ENCODE peak calls at places on chromosome 9, in seven cellular contexts. One of them, this sample, is unnamed.

GRCh38 chr9:130446111-130446861 is 1.5 kb downstream of the ASS1 start:
- DNase-seq in AG08395: peak
- DNase-seq in ACHN: peak
- DNase-seq in NCI-H2081 treated with DMSO at 0.1 percent for 48 hours: no peak
- DNase-seq in activated CD4-positive, CD25-positive, alpha-beta regulatory T cell: no peak
- DNase-seq in effector memory CD4-positive, alpha-beta T cell: no peak
- DNase-seq in amniotic stem cell: peak
- DNase-seq in this sample: no peak

GRCh38 chr9:133433351-133433843 is 11.2 kb downstream of the ADAMTS13 start:
- DNase-seq in AG08395: no peak
- DNase-seq in NCI-H2081 treated with DMSO at 0.1 percent for 48 hours: no peak
- DNase-seq in activated CD4-positive, CD25-positive, alpha-beta regulatory T cell: no peak
- DNase-seq in ACHN: no peak
- DNase-seq in effector memory CD4-positive, alpha-beta T cell: no peak
- DNase-seq in amniotic stem cell: no peak
- DNase-seq in this sample: no peak

GRCh38 chr9:86287013-86287412 is 4.7 kb upstream of the ISCA1 start:
- DNase-seq in effector memory CD4-positive, alpha-beta T cell: no peak
- DNase-seq in ACHN: peak
- DNase-seq in NCI-H2081 treated with DMSO at 0.1 percent for 48 hours: no peak
- DNase-seq in AG08395: no peak
- DNase-seq in activated CD4-positive, CD25-positive, alpha-beta regulatory T cell: no peak
- DNase-seq in amniotic stem cell: no peak
- DNase-seq in this sample: no peak

GRCh38 chr9:20788526-20789421 is 104.7 kb downstream of the FOCAD start:
- DNase-seq in NCI-H2081 treated with DMSO at 0.1 percent for 48 hours: no peak
- DNase-seq in ACHN: no peak
- DNase-seq in activated CD4-positive, CD25-positive, alpha-beta regulatory T cell: no peak
- DNase-seq in effector memory CD4-positive, alpha-beta T cell: no peak
- DNase-seq in amniotic stem cell: no peak
- DNase-seq in AG08395: no peak
- DNase-seq in this sample: no peak

GRCh38 chr9:106039151-106039935 is 345.0 kb downstream of the TMEM38B start:
- DNase-seq in NCI-H2081 treated with DMSO at 0.1 percent for 48 hours: no peak
- DNase-seq in AG08395: no peak
- DNase-seq in amniotic stem cell: no peak
- DNase-seq in ACHN: no peak
- DNase-seq in activated CD4-positive, CD25-positive, alpha-beta regulatory T cell: no peak
- DNase-seq in effector memory CD4-positive, alpha-beta T cell: no peak
- DNase-seq in this sample: no peak

GRCh38 chr9:40926404-40927259 is 201.8 kb downstream of the FOXD4L6 start:
- DNase-seq in AG08395: no peak
- DNase-seq in effector memory CD4-positive, alpha-beta T cell: no peak
- DNase-seq in activated CD4-positive, CD25-positive, alpha-beta regulatory T cell: no peak
- DNase-seq in NCI-H2081 treated with DMSO at 0.1 percent for 48 hours: no peak
- DNase-seq in ACHN: no peak
- DNase-seq in amniotic stem cell: no peak
- DNase-seq in this sample: no peak

GRCh38 chr9:97514531-97514930 is 13.1 kb downstream of the TMOD1 start:
- DNase-seq in amniotic stem cell: no peak
- DNase-seq in AG08395: no peak
- DNase-seq in effector memory CD4-positive, alpha-beta T cell: no peak
- DNase-seq in ACHN: no peak
- DNase-seq in NCI-H2081 treated with DMSO at 0.1 percent for 48 hours: no peak
- DNase-seq in activated CD4-positive, CD25-positive, alpha-beta regulatory T cell: no peak
- DNase-seq in this sample: no peak

GRCh38 chr9:17349816-17350215 is 215.0 kb downstream of the CNTLN start:
- DNase-seq in ACHN: peak
- DNase-seq in activated CD4-positive, CD25-positive, alpha-beta regulatory T cell: no peak
- DNase-seq in amniotic stem cell: no peak
- DNase-seq in NCI-H2081 treated with DMSO at 0.1 percent for 48 hours: no peak
- DNase-seq in AG08395: peak
- DNase-seq in effector memory CD4-positive, alpha-beta T cell: no peak
- DNase-seq in this sample: peak

GRCh38 chr9:73872693-73873092 is 624.4 kb upstream of the RORB start:
- DNase-seq in activated CD4-positive, CD25-positive, alpha-beta regulatory T cell: no peak
- DNase-seq in effector memory CD4-positive, alpha-beta T cell: no peak
- DNase-seq in AG08395: no peak
- DNase-seq in ACHN: no peak
- DNase-seq in amniotic stem cell: no peak
- DNase-seq in NCI-H2081 treated with DMSO at 0.1 percent for 48 hours: no peak
- DNase-seq in this sample: no peak

GRCh38 chr9:121772600-121773285 is 121.3 kb downstream of the DAB2IP start:
- DNase-seq in ACHN: no peak
- DNase-seq in effector memory CD4-positive, alpha-beta T cell: no peak
- DNase-seq in AG08395: no peak
- DNase-seq in amniotic stem cell: no peak
- DNase-seq in NCI-H2081 treated with DMSO at 0.1 percent for 48 hours: no peak
- DNase-seq in activated CD4-positive, CD25-positive, alpha-beta regulatory T cell: no peak
- DNase-seq in this sample: no peak

GRCh38 chr9:124941689-124942561 is 1.0 kb upstream of the GOLGA1 start:
- DNase-seq in NCI-H2081 treated with DMSO at 0.1 percent for 48 hours: no peak
- DNase-seq in AG08395: no peak
- DNase-seq in effector memory CD4-positive, alpha-beta T cell: peak
- DNase-seq in amniotic stem cell: no peak
- DNase-seq in activated CD4-positive, CD25-positive, alpha-beta regulatory T cell: peak
- DNase-seq in ACHN: peak
- DNase-seq in this sample: no peak

GRCh38 chr9:78032599-78033457 is 1.2 kb upstream of the GNAQ start:
- DNase-seq in activated CD4-positive, CD25-positive, alpha-beta regulatory T cell: no peak
- DNase-seq in amniotic stem cell: no peak
- DNase-seq in AG08395: no peak
- DNase-seq in effector memory CD4-positive, alpha-beta T cell: no peak
- DNase-seq in NCI-H2081 treated with DMSO at 0.1 percent for 48 hours: no peak
- DNase-seq in ACHN: no peak
- DNase-seq in this sample: no peak

GRCh38 chr9:4592886-4593285 is 69.2 kb upstream of the PLPP6 start:
- DNase-seq in AG08395: no peak
- DNase-seq in NCI-H2081 treated with DMSO at 0.1 percent for 48 hours: no peak
- DNase-seq in activated CD4-positive, CD25-positive, alpha-beta regulatory T cell: no peak
- DNase-seq in ACHN: no peak
- DNase-seq in amniotic stem cell: no peak
- DNase-seq in effector memory CD4-positive, alpha-beta T cell: no peak
- DNase-seq in this sample: no peak

GRCh38 chr9:126158591-126159519 is 167.8 kb upstream of the MVB12B start:
- DNase-seq in effector memory CD4-positive, alpha-beta T cell: no peak
- DNase-seq in AG08395: no peak
- DNase-seq in activated CD4-positive, CD25-positive, alpha-beta regulatory T cell: no peak
- DNase-seq in amniotic stem cell: no peak
- DNase-seq in NCI-H2081 treated with DMSO at 0.1 percent for 48 hours: no peak
- DNase-seq in ACHN: no peak
- DNase-seq in this sample: no peak

GRCh38 chr9:101738566-101739183 is at the start of gene GRIN3A:
- DNase-seq in AG08395: peak
- DNase-seq in ACHN: peak
- DNase-seq in activated CD4-positive, CD25-positive, alpha-beta regulatory T cell: no peak
- DNase-seq in NCI-H2081 treated with DMSO at 0.1 percent for 48 hours: no peak
- DNase-seq in effector memory CD4-positive, alpha-beta T cell: no peak
- DNase-seq in amniotic stem cell: no peak
- DNase-seq in this sample: no peak

GRCh38 chr9:10268500-10269485 is 344.0 kb downstream of the PTPRD start:
- DNase-seq in effector memory CD4-positive, alpha-beta T cell: no peak
- DNase-seq in ACHN: peak
- DNase-seq in activated CD4-positive, CD25-positive, alpha-beta regulatory T cell: no peak
- DNase-seq in AG08395: no peak
- DNase-seq in NCI-H2081 treated with DMSO at 0.1 percent for 48 hours: peak
- DNase-seq in amniotic stem cell: no peak
- DNase-seq in this sample: no peak

GRCh38 chr9:132670359-132670815 is at the start of gene GTF3C4:
- DNase-seq in amniotic stem cell: peak
- DNase-seq in ACHN: peak
- DNase-seq in activated CD4-positive, CD25-positive, alpha-beta regulatory T cell: peak
- DNase-seq in AG08395: peak
- DNase-seq in NCI-H2081 treated with DMSO at 0.1 percent for 48 hours: no peak
- DNase-seq in effector memory CD4-positive, alpha-beta T cell: peak
- DNase-seq in this sample: no peak

GRCh38 chr9:104907278-104907951 is 20.5 kb downstream of the ABCA1 start:
- DNase-seq in amniotic stem cell: no peak
- DNase-seq in activated CD4-positive, CD25-positive, alpha-beta regulatory T cell: no peak
- DNase-seq in AG08395: peak
- DNase-seq in ACHN: peak
- DNase-seq in effector memory CD4-positive, alpha-beta T cell: no peak
- DNase-seq in NCI-H2081 treated with DMSO at 0.1 percent for 48 hours: no peak
- DNase-seq in this sample: peak

GRCh38 chr9:7174884-7175283 is 417.1 kb downstream of the KDM4C start:
- DNase-seq in ACHN: peak
- DNase-seq in amniotic stem cell: no peak
- DNase-seq in effector memory CD4-positive, alpha-beta T cell: no peak
- DNase-seq in NCI-H2081 treated with DMSO at 0.1 percent for 48 hours: no peak
- DNase-seq in activated CD4-positive, CD25-positive, alpha-beta regulatory T cell: no peak
- DNase-seq in AG08395: no peak
- DNase-seq in this sample: no peak

GRCh38 chr9:75185585-75186170 is 97.4 kb downstream of the OSTF1 start:
- DNase-seq in activated CD4-positive, CD25-positive, alpha-beta regulatory T cell: no peak
- DNase-seq in effector memory CD4-positive, alpha-beta T cell: no peak
- DNase-seq in ACHN: peak
- DNase-seq in amniotic stem cell: no peak
- DNase-seq in NCI-H2081 treated with DMSO at 0.1 percent for 48 hours: no peak
- DNase-seq in AG08395: peak
- DNase-seq in this sample: no peak

GRCh38 chr9:6270896-6271295 is 55.3 kb downstream of the IL33 start:
- DNase-seq in amniotic stem cell: no peak
- DNase-seq in NCI-H2081 treated with DMSO at 0.1 percent for 48 hours: no peak
- DNase-seq in activated CD4-positive, CD25-positive, alpha-beta regulatory T cell: no peak
- DNase-seq in ACHN: no peak
- DNase-seq in AG08395: no peak
- DNase-seq in effector memory CD4-positive, alpha-beta T cell: no peak
- DNase-seq in this sample: no peak

GRCh38 chr9:135476981-135477380 is 2.6 kb upstream of the PPP1R26 start:
- DNase-seq in NCI-H2081 treated with DMSO at 0.1 percent for 48 hours: no peak
- DNase-seq in AG08395: peak
- DNase-seq in effector memory CD4-positive, alpha-beta T cell: no peak
- DNase-seq in amniotic stem cell: no peak
- DNase-seq in ACHN: peak
- DNase-seq in activated CD4-positive, CD25-positive, alpha-beta regulatory T cell: no peak
- DNase-seq in this sample: no peak

GRCh38 chr9:101650096-101650495 is 55.3 kb upstream of the PPP3R2 start:
- DNase-seq in amniotic stem cell: no peak
- DNase-seq in ACHN: no peak
- DNase-seq in AG08395: no peak
- DNase-seq in NCI-H2081 treated with DMSO at 0.1 percent for 48 hours: no peak
- DNase-seq in effector memory CD4-positive, alpha-beta T cell: no peak
- DNase-seq in activated CD4-positive, CD25-positive, alpha-beta regulatory T cell: no peak
- DNase-seq in this sample: no peak

GRCh38 chr9:87639949-87640348 is 86.0 kb upstream of the CTSL start:
- DNase-seq in AG08395: no peak
- DNase-seq in ACHN: no peak
- DNase-seq in effector memory CD4-positive, alpha-beta T cell: no peak
- DNase-seq in amniotic stem cell: no peak
- DNase-seq in NCI-H2081 treated with DMSO at 0.1 percent for 48 hours: no peak
- DNase-seq in activated CD4-positive, CD25-positive, alpha-beta regulatory T cell: no peak
- DNase-seq in this sample: no peak